ENCODE peak calls at places on chromosomes 13 and 19, in eight cellular contexts. S, D, B, H, V, T, Y and Q are unnamed samples.

GRCh38 chr19:42363614-42364346 is 26.3 kb downstream of the CNFN start:
- DNase-seq in S (no peak), D (no peak), B (no peak), H (no peak), V (no peak), T (no peak), Y (peak; percentile 52), Q (no peak)

GRCh38 chr19:4444765-4445741 is 12.5 kb downstream of the UBXN6 start:
- DNase-seq in S (no peak), D (no peak), B (no peak), H (peak; percentile 40), V (peak; percentile 43), T (no peak), Y (no peak), Q (no peak)

GRCh38 chr13:77733674-77734073 is 36.2 kb downstream of the SLAIN1 start:
- DNase-seq in S (no peak), D (no peak), B (no peak), H (no peak), V (no peak), T (no peak), Y (no peak), Q (no peak)

GRCh38 chr13:85283408-85283807 is 515.8 kb downstream of the SLITRK6 start:
- DNase-seq in S (no peak), D (no peak), B (no peak), H (no peak), V (no peak), T (no peak), Y (no peak), Q (no peak)

GRCh38 chr13:49357694-49358093 is 86.2 kb downstream of the CAB39L start:
- DNase-seq in S (no peak), D (no peak), B (no peak), H (no peak), V (peak; percentile 73), T (no peak), Y (no peak), Q (no peak)

GRCh38 chr13:86922936-86923335 is 748.2 kb upstream of the SLITRK5 start:
- DNase-seq in S (no peak), D (no peak), B (no peak), H (no peak), V (peak; percentile 4), T (no peak), Y (no peak), Q (no peak)

GRCh38 chr13:100230813-100231575 is 142.1 kb downstream of the PCCA start:
- DNase-seq in S (no peak), D (no peak), B (no peak), H (no peak), V (no peak), T (no peak), Y (no peak), Q (no peak)

GRCh38 chr13:113371061-113371460 is 7.1 kb upstream of the GRTP1 start:
- DNase-seq in S (no peak), D (no peak), B (no peak), H (no peak), V (no peak), T (no peak), Y (no peak), Q (no peak)

GRCh38 chr13:106184778-106185177 is 350.7 kb downstream of the EFNB2 start:
- DNase-seq in S (no peak), D (no peak), B (no peak), H (no peak), V (no peak), T (no peak), Y (no peak), Q (no peak)

GRCh38 chr13:29785978-29786377 is 64.4 kb downstream of the UBL3 start:
- DNase-seq in S (no peak), D (no peak), B (no peak), H (no peak), V (no peak), T (no peak), Y (no peak), Q (no peak)

GRCh38 chr19:45455707-45456499 is 11.9 kb upstream of the FOSB start:
- DNase-seq in S (peak; percentile 92), D (peak; percentile 96), B (no peak), H (peak; percentile 73), V (peak; percentile 98), T (peak; percentile 56), Y (peak; percentile 91), Q (peak; percentile 88)

GRCh38 chr19:42309686-42310085 is 3.4 kb upstream of the TMEM145 start:
- DNase-seq in S (no peak), D (no peak), B (no peak), H (no peak), V (no peak), T (no peak), Y (no peak), Q (no peak)

GRCh38 chr19:40304306-40304705 is 19.2 kb upstream of the AKT2 start:
- DNase-seq in S (no peak), D (no peak), B (no peak), H (no peak), V (peak; percentile 67), T (no peak), Y (no peak), Q (no peak)

GRCh38 chr19:17075860-17076538 is 422 bp downstream of the MYO9B start:
- DNase-seq in S (peak; percentile 49), D (peak; percentile 63), B (no peak), H (no peak), V (peak; percentile 14), T (no peak), Y (peak; percentile 51), Q (peak; percentile 56)

GRCh38 chr13:50842246-50842645 is 1.2 kb downstream of the DLEU7 start:
- DNase-seq in S (no peak), D (no peak), B (no peak), H (no peak), V (no peak), T (no peak), Y (no peak), Q (no peak)

GRCh38 chr19:49468746-49469447 is 5.1 kb upstream of the FLT3LG start:
- DNase-seq in S (peak; percentile 91), D (peak; percentile 57), B (no peak), H (peak; percentile 64), V (peak; percentile 72), T (no peak), Y (peak; percentile 52), Q (peak; percentile 81)

GRCh38 chr19:48364564-48365363 is 597 bp downstream of the SYNGR4 start:
- DNase-seq in S (no peak), D (peak; percentile 41), B (no peak), H (no peak), V (no peak), T (no peak), Y (no peak), Q (no peak)

DNA sequence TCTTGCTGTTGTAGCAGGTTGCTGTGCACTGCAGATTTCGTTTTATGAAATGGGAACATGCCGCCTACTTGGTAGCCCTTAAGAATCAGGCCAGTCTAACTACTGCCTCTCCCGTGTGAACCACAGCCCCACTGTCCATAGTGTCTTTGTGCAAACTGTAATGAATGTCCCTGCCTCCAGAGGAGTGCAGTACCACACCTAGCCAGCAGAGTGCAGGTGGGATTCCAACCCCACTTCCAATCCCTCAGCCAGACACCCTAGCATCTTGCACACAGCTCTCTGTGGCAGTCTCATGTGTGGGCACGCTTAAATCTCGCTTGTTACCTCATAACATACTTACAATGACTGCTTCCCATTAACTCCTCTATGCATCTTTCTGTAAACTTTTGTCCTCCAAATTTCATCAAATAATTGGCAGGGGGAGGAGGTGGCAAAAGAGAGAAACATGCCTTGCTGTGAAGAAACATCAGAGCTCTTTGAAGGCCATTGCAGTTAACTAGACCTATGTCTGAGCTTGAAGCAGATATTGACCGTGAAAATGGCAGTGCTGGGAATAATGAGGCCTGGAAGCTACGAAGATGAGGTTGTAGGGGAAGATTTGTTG is 47.2 kb downstream of the ZAR1L start:
- DNase-seq in S (no peak), D (no peak), B (no peak), H (no peak), V (no peak), T (no peak), Y (no peak), Q (peak; percentile 33)
- TF ChIP-seq CTCF in S (peak; percentile 25), D (peak; percentile 68), B (peak; percentile 62), H (peak; percentile 36), V (peak; percentile 37), T (peak; percentile 67), Y (no peak), Q (peak; percentile 61)

GRCh38 chr19:14554382-14554812 is 17.5 kb downstream of the NDUFB7 start:
- DNase-seq in S (no peak), D (no peak), B (no peak), H (no peak), V (no peak), T (no peak), Y (no peak), Q (no peak)

GRCh38 chr19:14553939-14554243 is 18.0 kb downstream of the NDUFB7 start:
- DNase-seq in S (no peak), D (no peak), B (no peak), H (no peak), V (no peak), T (no peak), Y (no peak), Q (no peak)

GRCh38 chr19:14553042-14553938 is 18.6 kb downstream of the NDUFB7 start:
- DNase-seq in S (no peak), D (no peak), B (no peak), H (no peak), V (no peak), T (no peak), Y (no peak), Q (no peak)

GRCh38 chr19:14545716-14546082 is 16.3 kb downstream of the TECR start:
- DNase-seq in S (no peak), D (no peak), B (no peak), H (no peak), V (no peak), T (no peak), Y (no peak), Q (no peak)

GRCh38 chr19:14550201-14550754 is 20.9 kb downstream of the TECR start:
- DNase-seq in S (no peak), D (no peak), B (no peak), H (no peak), V (peak; percentile 35), T (no peak), Y (no peak), Q (no peak)
- TF ChIP-seq CTCF in S (no peak), D (no peak), B (no peak), H (no peak), V (no peak), T (no peak), Y (no peak), Q (no peak)

GRCh38 chr13:98216135-98216565 is 39.1 kb upstream of the RNF113B start:
- DNase-seq in S (peak; percentile 32), D (peak; percentile 63), B (no peak), H (no peak), V (peak; percentile 86), T (no peak), Y (no peak), Q (no peak)
- TF ChIP-seq CTCF in S (no peak), D (no peak), B (no peak), H (no peak), V (no peak), T (no peak), Y (no peak), Q (no peak)

DNA sequence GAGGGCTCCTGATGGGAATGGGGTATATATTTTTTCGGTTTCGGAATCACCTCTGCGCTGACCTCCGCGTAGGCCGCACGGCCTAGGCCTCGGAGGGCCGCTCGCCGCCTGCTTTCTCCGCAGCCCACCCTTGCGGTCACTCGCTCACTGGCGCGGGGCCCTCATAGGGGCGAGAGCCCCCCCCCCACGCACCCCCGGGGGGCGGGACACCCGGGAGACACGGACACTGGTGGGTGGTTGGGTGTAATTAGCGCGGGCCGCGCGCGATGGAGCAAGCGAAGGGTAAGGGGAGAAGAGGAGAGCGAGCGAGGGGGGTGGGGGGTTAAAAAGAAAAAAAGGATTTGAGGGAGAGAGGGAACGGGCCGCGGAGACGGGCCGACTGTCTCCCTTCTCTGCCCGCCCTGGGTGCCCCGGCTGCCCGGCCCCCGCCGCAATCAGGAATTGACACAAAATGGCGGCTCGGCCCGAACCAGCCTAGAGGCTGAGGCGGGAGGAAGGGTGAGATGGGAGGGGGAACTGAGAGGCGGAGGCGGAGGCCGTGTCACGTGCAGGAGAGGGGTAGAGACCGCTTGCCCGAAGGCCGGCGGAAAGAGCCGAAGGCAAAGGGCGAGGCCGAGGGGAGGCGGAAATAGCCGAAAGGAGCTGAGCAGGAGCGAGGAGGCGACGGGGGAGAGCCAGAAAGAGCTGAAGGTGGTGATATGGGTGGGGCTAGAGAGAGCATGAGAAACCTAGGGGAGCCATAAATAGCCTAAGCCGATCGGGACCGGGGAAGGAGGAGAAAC is 721 bp downstream of the ZC3H4 start:
- DNase-seq in S (peak; percentile 99), D (peak; percentile 99), B (peak; percentile 97), H (peak; percentile 99), V (peak; percentile 99), T (peak; percentile 99), Y (peak; percentile 100), Q (peak; percentile 99)
- TF ChIP-seq CTCF in S (no peak), D (no peak), B (no peak), H (no peak), V (no peak), T (no peak), Y (no peak), Q (no peak)